ENCODE peak calls at places on chromosomes 7 and 10, in seven cellular contexts. B, A, Y, Q, O, F and H are unnamed samples.
A peak's percentile ranks its signal among the peaks of the same experiment; 100 is the strongest.

GRCh38 chr7:98178321-98178720 is 32.9 kb upstream of the BHLHA15 start:
- DNase-seq in F (no peak), Y (no peak), O (no peak), A (peak; percentile 78), B (no peak), Q (no peak), H (no peak)

GRCh38 chr10:32161586-32161985 is 105.4 kb upstream of the KIF5B start:
- DNase-seq in Y (no peak), F (no peak), B (no peak), Q (no peak), A (no peak), O (no peak), H (no peak)

GRCh38 chr10:30007406-30007805 is 52.0 kb downstream of the JCAD start:
- DNase-seq in O (no peak), B (no peak), Q (no peak), Y (no peak), F (no peak), A (no peak), H (no peak)

GRCh38 chr10:66695046-66695445 is 230.8 kb upstream of the LRRTM3 start:
- DNase-seq in A (no peak), B (no peak), O (no peak), Y (no peak), F (no peak), Q (no peak), H (no peak)

GRCh38 chr7:151757274-151757673 is 119.6 kb downstream of the PRKAG2 start:
- DNase-seq in Q (no peak), F (peak; percentile 76), O (no peak), B (no peak), A (no peak), Y (no peak), H (no peak)

GRCh38 chr7:24773646-24774045 is 16.4 kb upstream of the GSDME start:
- DNase-seq in A (no peak), Q (no peak), B (no peak), O (no peak), Y (no peak), F (no peak), H (no peak)

GRCh38 chr7:36852017-36852416 is 127.7 kb upstream of the AOAH start:
- DNase-seq in A (no peak), F (no peak), Q (peak; percentile 4), O (no peak), B (no peak), Y (no peak), H (no peak)

GRCh38 chr7:142614116-142614515 is 135.2 kb upstream of the PRSS1 start:
- DNase-seq in Q (no peak), A (no peak), Y (no peak), F (peak; percentile 23), O (no peak), B (no peak), H (no peak)

GRCh38 chr10:14225374-14225773 is 105.3 kb downstream of the FRMD4A start:
- DNase-seq in Y (no peak), F (no peak), A (no peak), O (no peak), B (no peak), Q (no peak), H (no peak)

GRCh38 chr7:131933890-131934289 is 377.5 kb upstream of the PODXL start:
- DNase-seq in F (no peak), A (no peak), O (no peak), Q (no peak), Y (no peak), B (no peak), H (no peak)

GRCh38 chr10:95909591-95909990 is 1.8 kb downstream of the CC2D2B start:
- DNase-seq in F (no peak), A (no peak), O (no peak), Y (no peak), Q (no peak), B (no peak), H (no peak)

GRCh38 chr10:72334832-72335393 is 19.8 kb downstream of the DNAJB12 start:
- DNase-seq in A (peak; percentile 87), O (no peak), B (no peak), Y (no peak), F (peak; percentile 96), Q (peak; percentile 85), H (no peak)

GRCh38 chr7:75716992-75717626 is 21.6 kb downstream of the HIP1 start:
- DNase-seq in B (peak; percentile 66), F (peak; percentile 92), A (no peak), Y (no peak), Q (no peak), O (no peak), H (no peak)

GRCh38 chr7:2893411-2893861 is 49.3 kb upstream of the GNA12 start:
- DNase-seq in Y (no peak), F (no peak), B (no peak), O (no peak), A (no peak), Q (no peak), H (no peak)

GRCh38 chr10:25818751-25819150 is 115.3 kb upstream of the MYO3A start:
- DNase-seq in B (no peak), O (no peak), Q (no peak), F (no peak), Y (peak; percentile 63), A (no peak), H (no peak)

GRCh38 chr7:95527776-95528250 is 42.1 kb downstream of the ASB4 start:
- DNase-seq in Y (no peak), B (no peak), O (no peak), F (no peak), Q (no peak), A (peak; percentile 24), H (no peak)

GRCh38 chr7:116232402-116232749 is 22.0 kb downstream of the TES start:
- DNase-seq in Y (no peak), O (no peak), Q (no peak), B (no peak), F (peak; percentile 58), A (no peak), H (no peak)

GRCh38 chr10:80191589-80192270 is 13.6 kb downstream of the ANXA11 start:
- DNase-seq in O (no peak), B (no peak), Y (no peak), F (no peak), A (peak; percentile 50), Q (no peak), H (no peak)

GRCh38 chr10:87761892-87762291 is 56.1 kb downstream of the ATAD1 start:
- DNase-seq in Y (no peak), F (peak; percentile 79), A (no peak), O (no peak), B (no peak), Q (peak; percentile 33), H (no peak)

GRCh38 chr7:6579446-6579845 is 2.2 kb downstream of the ZDHHC4 start:
- DNase-seq in F (peak; percentile 8), B (no peak), O (no peak), Q (no peak), Y (no peak), A (no peak), H (no peak)

GRCh38 chr10:67088035-67088434 is 162.2 kb downstream of the LRRTM3 start:
- DNase-seq in A (no peak), O (no peak), Y (no peak), F (no peak), Q (no peak), B (no peak), H (no peak)

GRCh38 chr7:4861673-4862072 is at the start of gene PAPOLB:
- DNase-seq in Y (no peak), B (no peak), F (no peak), Q (peak; percentile 13), O (no peak), A (no peak), H (no peak)

GRCh38 chr7:149130572-149131198 is 4.6 kb upstream of the ZNF425 start:
- DNase-seq in Y (no peak), A (no peak), O (no peak), F (no peak), B (no peak), Q (no peak), H (no peak)

GRCh38 chr10:70835895-70836294 is 20.1 kb downstream of the SGPL1 start:
- DNase-seq in Q (no peak), Y (no peak), F (peak; percentile 81), O (no peak), A (no peak), B (no peak), H (no peak)

GRCh38 chr10:103350522-103351260 is at the start of gene PCGF6:
- DNase-seq in O (peak; percentile 90), Q (peak; percentile 70), B (no peak), F (peak; percentile 74), Y (peak; percentile 47), A (peak; percentile 78), H (peak; percentile 66)

GRCh38 chr10:132606031-132606491 is 68.5 kb downstream of the INPP5A start:
- DNase-seq in A (no peak), Y (no peak), F (no peak), Q (no peak), B (no peak), O (no peak), H (no peak)

GRCh38 chr10:101903827-101904520 is 60.4 kb upstream of the KCNIP2 start:
- DNase-seq in Q (no peak), Y (no peak), B (no peak), A (no peak), O (peak; percentile 47), F (no peak), H (no peak)

GRCh38 chr7:126658684-126659083 is 594.1 kb downstream of the GRM8 start:
- DNase-seq in F (no peak), B (no peak), Q (no peak), Y (no peak), O (no peak), A (no peak), H (no peak)

GRCh38 chr10:34886906-34887615 is 72.0 kb upstream of the PARD3 start:
- DNase-seq in O (no peak), F (no peak), Q (no peak), Y (no peak), B (no peak), A (no peak), H (no peak)

GRCh38 chr10:119478111-119479047 is 64.1 kb downstream of the RGS10 start:
- DNase-seq in A (no peak), B (no peak), O (no peak), F (no peak), Y (no peak), Q (no peak), H (no peak)

GRCh38 chr7:26723140-26723539 is 141.2 kb downstream of the SKAP2 start:
- DNase-seq in Q (no peak), O (no peak), F (no peak), Y (no peak), A (no peak), B (no peak), H (no peak)

GRCh38 chr10:49568235-49568634 is 29.3 kb upstream of the ERCC6 start:
- DNase-seq in Q (no peak), A (no peak), O (no peak), Y (no peak), B (no peak), F (peak; percentile 97), H (no peak)

GRCh38 chr7:110759069-110759468 is 331.9 kb upstream of the LRRN3 start:
- DNase-seq in F (no peak), B (no peak), O (no peak), A (no peak), Q (no peak), Y (no peak), H (no peak)

GRCh38 chr7:135950972-135951371 is 26.2 kb downstream of the MTPN start:
- DNase-seq in Y (no peak), Q (no peak), F (no peak), A (no peak), B (no peak), O (no peak), H (no peak)

GRCh38 chr10:48390933-48391845 is 84.7 kb downstream of the MAPK8 start:
- DNase-seq in B (no peak), A (no peak), Q (no peak), F (peak; percentile 83), O (no peak), Y (no peak), H (peak; percentile 84)

GRCh38 chr10:78410046-78410965 is 376.6 kb downstream of the RPS24 start:
- DNase-seq in Y (no peak), O (peak; percentile 1), Q (no peak), B (no peak), A (no peak), F (no peak), H (no peak)

GRCh38 chr10:75403144-75404022 is 1.8 kb upstream of the ZNF503 start:
- DNase-seq in Y (no peak), B (no peak), A (peak; percentile 53), O (peak; percentile 57), F (peak; percentile 55), Q (no peak), H (peak; percentile 25)

GRCh38 chr10:79418274-79418673 is 27.1 kb downstream of the ZCCHC24 start:
- DNase-seq in B (no peak), F (no peak), Q (no peak), A (no peak), Y (no peak), O (no peak), H (no peak)